ENCODE peak calls at places on chromosomes 12 and 14, in four cellular contexts. E is glutamatergic neuron; S is GM23248; Y is activated CD8-positive, alpha-beta memory T cell treated with anti-CD3 and anti-CD28 coated beads, Interleukin-2, amount 50 U/mL, for 48 hours. Z is an unnamed sample.

GRCh38 chr12:94379479-94380113 is 80.1 kb downstream of the CEP83 start:
- DNase-seq in Y (no peak), S (peak), E (no peak), Z (no peak)

GRCh38 chr12:42190376-42190775 is 45.7 kb upstream of the GXYLT1 start:
- DNase-seq in Y (no peak), E (no peak), S (no peak), Z (no peak)

GRCh38 chr12:4849024-4849594 is 60.6 kb upstream of the KCNA1 start:
- DNase-seq in E (no peak), S (peak), Y (no peak), Z (peak)

GRCh38 chr12:78636253-78636855 is 228.2 kb upstream of the SYT1 start:
- DNase-seq in S (peak), Y (no peak), E (no peak), Z (no peak)

GRCh38 chr14:101736585-101736984 is 24.9 kb upstream of the PPP2R5C start:
- DNase-seq in S (no peak), Y (no peak), E (no peak), Z (no peak)

GRCh38 chr12:92556622-92557421 is 146.0 kb upstream of the PLEKHG7 start:
- DNase-seq in Y (no peak), S (no peak), E (no peak), Z (no peak)

GRCh38 chr14:99754141-99755067 is 38.8 kb upstream of the EML1 start:
- DNase-seq in E (no peak), Y (no peak), S (peak), Z (no peak)

GRCh38 chr14:76808990-76809389 is 3.7 kb downstream of the ANGEL1 start:
- DNase-seq in E (no peak), Y (no peak), S (no peak), Z (no peak)

GRCh38 chr12:84497819-84498218 is 414.8 kb downstream of the SLC6A15 start:
- DNase-seq in S (peak), E (no peak), Y (no peak), Z (peak)

GRCh38 chr12:1332327-1332726 is 262.1 kb downstream of the FBXL14 start:
- DNase-seq in S (no peak), E (no peak), Y (no peak), Z (no peak)

GRCh38 chr14:103129301-103130016 is 6.2 kb downstream of the TNFAIP2 start:
- DNase-seq in E (no peak), S (no peak), Y (no peak), Z (no peak)

Z was measured in NCI-H460.